ENCODE peak calls at places on chromosomes 1 and 21, in four cellular contexts. F is sigmoid colon, K is stomach, Q is upper lobe of left lung. S is an unnamed sample. For H3K4me1, the result is how much of the 10 kb centered on the place peaks cover.

GRCh38 chr1:234712891-234713305 is 102.9 kb upstream of the IRF2BP2 start:
- DNase-seq in Q (no peak), K (no peak), F (no peak), S (no peak)

GRCh38 chr1:109787211-109787844 is 23.6 kb upstream of the EPS8L3 start:
- DNase-seq in Q (no peak), K (no peak), F (peak), S (peak)

GRCh38 chr21:36776981-36777617 is 78.2 kb downstream of the SIM2 start:
- DNase-seq in Q (no peak), F (no peak), K (no peak), S (no peak)

GRCh38 chr1:68969430-68969829 is 472.5 kb upstream of the DEPDC1 start:
- DNase-seq in F (no peak), Q (no peak), K (no peak), S (no peak)

GRCh38 chr1:167775178-167775577 is 53.4 kb downstream of the MPZL1 start:
- DNase-seq in F (no peak), K (no peak), Q (no peak), S (no peak)

GRCh38 chr1:175252561-175252960 is 60.0 kb upstream of the KIAA0040 start:
- DNase-seq in K (no peak), Q (no peak), F (no peak), S (no peak)

GRCh38 chr1:207654320-207654719 is 9.4 kb downstream of the CR1L start:
- DNase-seq in Q (no peak), F (no peak), K (no peak), S (no peak)

GRCh38 chr1:46512792-46513190 is 23.2 kb downstream of the DMBX1 start:
- DNase-seq in F (no peak), K (no peak), Q (no peak), S (no peak)

GRCh38 chr1:8135250-8135649 is 109.1 kb upstream of the ERRFI1 start:
- DNase-seq in Q (no peak), K (no peak), F (no peak), S (no peak)

GRCh38 chr21:21807598-21807903 is 809.3 kb downstream of the NCAM2 start:
- DNase-seq in F (no peak), K (no peak), Q (no peak), S (no peak)

DNA sequence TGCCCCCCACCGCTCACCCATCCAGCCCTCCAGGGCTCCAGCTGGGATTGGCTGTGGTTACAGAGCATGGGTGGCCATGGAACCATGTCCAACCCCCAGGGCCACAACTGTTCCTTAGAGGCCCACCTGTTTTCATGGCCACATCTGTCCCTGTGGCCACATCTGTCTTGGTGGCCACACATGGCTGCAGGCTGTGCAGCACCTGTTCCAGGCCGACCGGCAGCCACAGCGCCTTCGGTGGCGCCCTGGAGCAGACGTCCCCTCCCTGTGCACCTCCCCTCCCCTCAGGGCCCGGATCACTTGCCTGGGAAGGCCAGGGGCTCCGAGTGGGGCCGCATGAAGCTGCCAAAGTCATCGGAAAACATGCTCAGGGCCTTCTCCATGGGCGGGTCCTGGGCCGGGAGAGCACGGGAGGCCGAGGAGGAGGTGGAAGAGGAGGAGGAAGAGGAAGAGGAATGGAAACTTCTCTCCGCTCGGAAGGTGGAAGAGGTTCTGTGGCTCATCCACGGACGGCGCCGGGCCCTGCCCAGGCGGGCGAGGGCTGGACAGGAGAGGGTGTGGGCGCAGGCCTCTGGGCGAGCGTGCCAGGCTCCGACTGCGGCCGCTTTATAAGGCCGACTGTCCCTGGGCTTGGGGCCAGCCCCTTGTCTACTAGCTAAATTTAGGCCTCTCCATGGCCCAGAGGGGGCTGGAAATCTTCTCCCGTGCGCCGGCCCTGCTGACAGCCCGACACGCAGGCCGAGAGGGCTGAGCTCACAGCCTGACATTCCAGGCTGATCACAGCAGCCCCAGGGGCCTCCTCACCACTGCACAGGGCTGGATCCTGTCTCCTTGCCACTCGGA is at the start of gene HSPB7:
- DNase-seq in Q (peak), F (peak), K (peak), S (peak)
- TF ChIP-seq EP300 in Q (no peak), F (peak), K (peak), S (peak)

GRCh38 chr1:154218545-154218944 is 2.2 kb upstream of the UBAP2L start:
- DNase-seq in K (no peak), F (no peak), Q (no peak), S (no peak)

GRCh38 chr1:154219511-154219910 is 1.2 kb upstream of the UBAP2L start:
- DNase-seq in K (no peak), F (no peak), Q (peak), S (peak)

GRCh38 chr1:154221815-154222081 is 993 bp downstream of the UBAP2L start:
- DNase-seq in Q (no peak), F (no peak), K (no peak), S (no peak)

GRCh38 chr1:154220970-154221814 is 437 bp downstream of the UBAP2L start:
- DNase-seq in Q (peak), F (peak), K (peak), S (peak)

DNA sequence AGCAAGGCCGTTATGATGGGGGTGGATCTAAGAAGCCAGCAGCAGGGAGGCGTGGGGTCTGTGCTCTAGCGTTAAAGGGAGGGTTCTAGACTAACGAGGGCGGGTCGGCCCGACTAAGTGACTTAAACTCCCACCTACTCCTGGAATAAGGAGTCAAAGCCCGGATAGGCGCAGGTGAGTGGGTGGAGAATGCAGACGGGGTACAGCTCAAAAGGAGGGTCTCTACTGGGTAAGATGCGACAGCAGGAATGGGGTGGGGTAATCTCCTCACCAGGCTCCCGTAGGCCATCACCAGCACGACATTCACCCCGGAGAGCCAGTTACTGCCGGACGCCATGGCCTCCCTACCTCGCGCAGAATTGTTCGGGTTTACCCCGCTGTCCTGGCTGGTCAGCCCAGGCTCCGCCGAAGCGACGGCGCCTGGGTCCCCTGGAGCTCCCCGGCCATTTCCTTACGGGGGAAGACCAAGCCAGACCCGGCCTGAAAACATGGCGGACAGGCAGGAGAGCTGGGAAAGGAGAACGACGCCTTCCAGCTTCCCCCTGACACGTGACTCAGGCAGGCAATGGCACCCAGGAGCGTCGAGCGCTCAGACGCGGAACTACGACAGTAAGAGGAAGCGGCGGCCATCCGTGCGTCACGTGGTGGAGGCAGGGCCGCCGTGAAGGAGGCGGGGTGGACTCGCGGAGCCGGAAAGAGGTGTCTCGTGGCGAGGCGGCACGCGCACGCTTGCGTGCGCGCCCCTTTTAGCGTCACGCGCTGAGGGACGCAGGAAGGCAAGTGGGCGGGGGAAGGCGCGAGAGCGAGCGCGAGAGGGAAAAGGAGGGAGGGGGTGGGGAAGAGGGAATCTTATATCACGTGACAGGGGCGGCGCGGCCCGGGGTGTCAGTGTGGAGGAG is at the start of gene UBAP2L:
- DNase-seq in K (peak), Q (peak), F (peak), S (peak)
- H3K4me1 ChIP-seq in K (under half), Q (under half), F (under half), S (under half)

DNA sequence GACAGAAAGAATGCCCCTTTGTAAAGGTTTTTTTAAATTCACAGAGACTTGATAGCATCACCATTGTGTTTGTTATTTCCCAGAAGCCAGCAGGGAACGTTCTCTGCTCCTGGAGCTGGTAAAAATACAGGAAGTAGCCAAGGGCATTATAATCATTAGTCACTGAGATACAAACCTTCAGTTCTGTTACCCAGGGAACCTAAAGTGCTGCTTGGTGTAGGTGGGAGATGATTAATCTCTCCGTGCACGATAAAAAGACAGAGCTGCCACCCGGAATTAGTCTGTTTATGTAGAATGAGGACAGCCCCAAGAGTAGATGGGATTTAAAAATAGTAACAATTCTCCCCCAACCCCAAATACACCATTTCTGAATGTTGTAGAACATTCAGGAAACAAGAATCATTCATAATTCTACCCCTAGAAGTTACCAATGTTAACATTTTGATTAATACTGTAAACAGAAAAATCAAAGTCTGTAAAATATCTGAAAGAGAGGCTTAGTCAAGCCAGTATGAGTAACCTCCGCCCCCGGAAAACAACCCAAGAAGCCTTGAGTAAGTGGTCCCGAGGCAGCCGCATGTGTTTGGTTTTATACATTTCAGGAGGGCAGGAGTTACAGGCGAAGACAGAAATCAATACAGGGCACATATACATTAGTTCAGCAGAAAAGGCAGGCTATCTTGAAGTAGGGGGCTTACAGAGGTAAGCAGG is 45.3 kb upstream of the CTBS start:
- DNase-seq in K (no peak), F (no peak), Q (no peak), S (no peak)
- H3K27ac ChIP-seq in K (peak), F (peak), Q (no peak), S (peak)

DNA sequence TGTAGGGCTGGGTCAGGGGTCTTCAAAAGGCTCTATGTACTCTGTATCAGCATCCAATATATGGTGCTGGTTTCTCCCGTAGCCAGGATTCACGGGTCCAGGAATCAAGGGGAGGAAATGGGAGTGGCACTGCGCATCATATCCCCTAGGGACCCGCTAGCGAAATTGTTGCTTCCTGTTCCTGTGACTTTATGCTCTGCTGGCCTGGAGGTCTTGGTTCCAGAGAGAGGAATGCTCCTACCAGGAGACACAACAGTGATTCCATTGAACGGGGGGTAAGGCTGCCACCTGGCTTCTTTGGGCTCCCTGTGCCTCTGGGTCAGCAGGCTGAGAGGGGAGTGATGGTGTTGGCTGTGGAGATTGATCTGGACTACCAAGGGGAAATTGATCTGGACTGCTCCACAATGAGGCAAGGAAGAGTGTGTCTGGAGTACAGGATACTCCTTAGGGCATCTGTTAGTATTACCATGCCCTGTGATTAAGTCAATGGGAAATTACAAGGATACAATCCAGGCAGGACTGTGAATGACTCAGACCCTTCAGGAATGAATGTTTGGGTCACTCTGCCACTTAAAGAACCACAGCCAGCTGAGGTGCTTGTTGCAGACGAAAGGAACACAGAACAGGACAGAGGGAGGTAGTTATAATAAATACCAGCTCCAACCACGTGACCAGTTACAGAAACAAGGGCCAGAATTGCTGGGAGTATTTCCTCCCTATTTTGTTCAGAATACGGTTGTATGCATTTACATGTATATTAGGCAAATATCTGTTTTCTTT is 10.2 kb downstream of the SPSB1 start:
- DNase-seq in K (no peak), Q (peak), F (no peak), S (no peak)
- TF ChIP-seq EP300 in K (no peak), Q (peak), F (peak), S (peak)

S was measured in transverse colon.